ENCODE peak calls at places on chromosomes 12 and 14, in nine cellular contexts. O is prostate gland; K is CD8-positive, alpha-beta memory T cell; S is hepatocyte; Y is esophagus squamous epithelium; W is lower lobe of right lung; T is PC-3; H is transverse colon; Z is ovary. D is an unnamed sample. For H3K4me1, the result is how much of the 10 kb centered on the place peaks cover.

GRCh38 chr12:124478985-124479645 is 88.3 kb downstream of the NCOR2 start:
- DNase-seq in Z (no peak), S (no peak), Y (no peak), K (no peak), H (no peak), O (no peak), W (no peak), T (no peak), D (no peak)

GRCh38 chr14:105062048-105062433 is 3.2 kb downstream of the GPR132 start:
- DNase-seq in T (no peak), W (no peak), Y (no peak), Z (no peak), H (no peak), K (no peak), O (no peak), S (no peak), D (no peak)

GRCh38 chr12:46269429-46270241 is 792 bp upstream of the SLC38A1 start:
- DNase-seq in Y (no peak), S (peak), T (peak), O (no peak), Z (no peak), K (peak), W (no peak), H (peak), D (peak)

GRCh38 chr14:44369401-44370123 is 137.5 kb downstream of the FSCB start:
- DNase-seq in K (no peak), T (peak), H (no peak), O (no peak), Y (no peak), Z (no peak), W (no peak), S (no peak), D (peak)

GRCh38 chr12:40152783-40153383 is 47.0 kb upstream of the SLC2A13 start:
- DNase-seq in Y (no peak), T (peak), K (peak), Z (peak), W (peak), H (peak), O (peak), S (peak), D (peak)

GRCh38 chr14:102539544-102540309 is 30.2 kb upstream of the ANKRD9 start:
- DNase-seq in T (no peak), H (no peak), K (no peak), W (no peak), S (peak), O (no peak), Z (peak), Y (no peak), D (no peak)

GRCh38 chr12:9692909-9693308 is 23.4 kb downstream of the CLEC2D start:
- DNase-seq in S (no peak), T (no peak), Z (no peak), Y (no peak), K (no peak), W (no peak), O (no peak), H (no peak), D (no peak)

GRCh38 chr14:29310757-29311156 is 544.2 kb downstream of the FOXG1 start:
- DNase-seq in S (no peak), T (peak), Y (no peak), O (no peak), K (no peak), H (no peak), Z (no peak), W (no peak), D (no peak)

GRCh38 chr12:1915082-1915968 is 3.1 kb downstream of the CACNA2D4 start:
- DNase-seq in Y (no peak), W (peak), O (no peak), Z (peak), H (no peak), K (peak), S (peak), T (no peak), D (no peak)

GRCh38 chr12:93847517-93848452 is 170.6 kb downstream of the CRADD start:
- DNase-seq in T (no peak), W (no peak), O (no peak), Y (no peak), H (no peak), S (no peak), Z (no peak), K (no peak), D (no peak)

GRCh38 chr12:78645956-78646355 is 218.6 kb upstream of the SYT1 start:
- DNase-seq in Z (no peak), O (no peak), S (no peak), K (no peak), T (no peak), Y (no peak), H (no peak), W (no peak), D (no peak)

GRCh38 chr14:95156153-95156764 is 1.1 kb downstream of the DICER1 start:
- DNase-seq in Y (no peak), O (no peak), W (no peak), H (no peak), S (no peak), Z (no peak), T (peak), K (no peak), D (peak)

GRCh38 chr12:131085816-131086591 is 132.3 kb downstream of the ADGRD1 start:
- DNase-seq in T (no peak), Y (no peak), W (peak), O (no peak), Z (no peak), H (no peak), S (no peak), K (no peak), D (no peak)

GRCh38 chr12:75982974-75983660 is 48.5 kb downstream of the PHLDA1 start:
- DNase-seq in W (no peak), H (no peak), T (no peak), K (no peak), Y (no peak), Z (no peak), S (no peak), O (no peak), D (no peak)

DNA sequence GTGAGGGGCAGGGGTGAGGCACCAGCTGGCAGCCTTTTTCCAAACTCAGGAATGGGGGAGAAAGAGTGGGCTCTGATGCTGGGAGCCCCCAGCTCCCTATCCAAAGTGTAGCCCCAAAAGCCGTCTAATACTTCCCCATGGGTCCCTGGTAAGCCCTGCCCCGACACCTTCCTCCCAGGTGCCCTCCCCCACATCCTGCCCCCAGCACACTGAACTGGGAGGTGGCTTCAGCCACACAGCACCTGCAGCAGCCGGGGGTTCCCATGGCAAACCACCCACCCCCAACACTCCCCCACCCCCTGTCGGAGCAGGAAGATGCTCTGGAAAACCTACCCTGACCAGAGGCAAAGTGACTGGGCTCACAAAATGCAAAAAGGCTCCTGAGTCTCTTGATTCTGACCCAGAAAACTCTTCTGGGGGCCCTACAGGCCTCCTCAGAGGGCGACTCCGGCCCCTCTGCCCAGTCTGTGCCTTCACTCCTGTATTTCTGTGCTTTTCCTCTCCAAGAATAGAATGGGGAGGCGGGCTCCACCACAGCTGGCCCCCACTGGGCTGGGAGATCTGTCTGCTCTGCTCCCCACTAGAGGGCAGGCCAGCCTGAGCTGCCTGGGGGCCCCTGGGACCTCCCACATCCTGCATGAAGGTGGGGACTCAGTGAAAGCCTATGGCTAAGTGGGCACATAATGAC is 81.6 kb downstream of the ITPK1 start:
- DNase-seq in W (no peak), S (no peak), K (peak), Z (no peak), O (no peak), T (no peak), Y (no peak), H (no peak), D (no peak)
- H3K4me1 ChIP-seq in W (under half), S (under half), K (under half), Z (under half), O (under half), T (half or more), Y (under half), H (under half), D (half or more)

GRCh38 chr14:73773441-73774243 is 59.5 kb upstream of the PNMA1 start:
- DNase-seq in Z (peak), T (no peak), O (no peak), S (no peak), W (no peak), Y (no peak), K (no peak), H (no peak), D (no peak)
- H3K4me1 ChIP-seq in Z (under half), T (under half), O (under half), S (under half), W (half or more), Y (half or more), K (half or more), H (half or more), D (under half)

DNA sequence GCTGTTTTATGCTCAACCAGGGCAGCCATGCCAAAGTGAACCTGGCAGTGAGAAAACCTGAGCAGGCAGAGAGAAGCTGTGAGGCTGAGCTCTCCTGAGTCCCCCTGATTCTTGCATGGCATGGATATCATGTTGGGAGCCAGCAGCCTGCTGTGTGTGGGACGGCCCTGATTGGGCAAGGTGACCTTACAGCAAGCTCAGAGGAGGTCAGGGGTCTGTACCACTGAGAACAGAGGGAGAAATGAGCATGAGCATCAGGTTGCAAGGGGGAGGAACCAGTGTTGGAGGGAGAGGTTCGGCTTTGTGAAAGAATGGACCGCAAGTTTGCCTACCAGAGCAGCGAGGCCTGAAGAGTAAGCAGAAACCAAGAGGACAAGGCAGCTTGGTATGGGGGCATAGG is 59.2 kb upstream of the PTGR2 start:
- DNase-seq in S (no peak), K (no peak), Y (no peak), Z (no peak), H (no peak), O (no peak), T (no peak), W (no peak), D (no peak)
- H3K4me1 ChIP-seq in S (half or more), K (under half), Y (under half), Z (under half), H (half or more), O (under half), T (half or more), W (half or more), D (half or more)

DNA sequence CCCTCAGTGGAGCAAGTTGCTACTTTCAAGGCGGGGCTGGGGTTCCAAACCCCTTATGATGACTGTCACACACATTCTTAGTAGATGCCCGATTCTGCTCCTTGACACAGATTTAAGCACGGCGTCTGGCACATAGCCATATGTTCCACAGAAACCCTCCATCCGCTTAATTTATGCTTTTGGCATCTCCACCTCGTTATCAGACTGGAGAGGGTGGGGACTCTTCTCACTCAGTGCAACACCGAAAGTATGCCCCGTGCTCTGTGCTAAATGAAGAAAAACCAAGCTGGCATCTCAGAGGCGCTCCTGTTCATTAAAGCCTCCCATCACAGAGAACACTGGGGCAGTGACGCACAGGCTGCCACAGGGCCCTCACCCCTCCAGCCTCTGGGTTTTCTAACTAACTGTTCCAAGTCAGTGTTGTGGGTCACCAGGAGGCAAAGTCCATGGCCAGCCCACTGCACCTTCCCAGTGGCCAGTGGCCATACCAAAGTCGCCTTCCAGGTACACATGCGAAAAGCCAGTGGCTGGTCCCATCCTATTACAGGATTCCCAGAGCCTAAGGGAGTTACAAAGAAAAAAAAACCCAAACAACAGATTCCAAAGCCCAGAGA is 27.3 kb downstream of the CCDC88C start:
- DNase-seq in S (no peak), Z (no peak), H (no peak), Y (no peak), K (no peak), T (no peak), W (no peak), O (no peak), D (no peak)
- H3K4me1 ChIP-seq in S (under half), Z (under half), H (under half), Y (half or more), K (half or more), T (under half), W (under half), O (under half), D (under half)

DNA sequence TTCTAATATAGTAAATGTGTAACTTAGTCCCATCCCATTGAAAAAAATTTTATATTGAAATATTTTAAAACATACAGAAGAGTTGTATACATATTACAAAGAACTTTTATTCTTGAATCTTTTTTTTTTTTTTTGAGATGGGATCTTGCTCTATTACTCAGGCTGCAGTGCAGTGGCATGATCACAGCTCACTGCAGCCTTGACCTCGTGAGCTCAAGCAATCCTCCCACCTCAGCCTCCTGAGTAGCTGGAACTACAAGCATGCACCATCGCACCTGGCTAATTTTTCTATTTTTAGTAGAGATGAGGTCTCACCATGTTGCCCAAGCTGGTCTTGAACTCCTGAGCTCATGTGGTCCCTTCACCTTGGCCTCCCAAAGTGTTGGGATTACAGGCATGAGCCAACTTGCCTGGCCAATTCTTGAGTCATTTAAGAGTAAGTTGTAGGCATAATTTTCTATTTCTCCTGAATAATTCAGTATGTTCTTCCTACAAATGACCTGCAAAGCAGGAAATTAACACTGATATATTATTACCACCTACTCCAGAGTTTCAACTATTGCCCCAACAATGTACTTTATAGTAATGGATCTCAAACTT is 153.0 kb upstream of the BMP4 start:
- DNase-seq in T (no peak), O (no peak), Y (no peak), W (no peak), K (no peak), S (no peak), Z (no peak), H (no peak), D (peak)
- H3K4me1 ChIP-seq in T (half or more), O (under half), Y (under half), W (under half), K (under half), S (under half), Z (under half), H (under half), D (half or more)

GRCh38 chr12:25710149-25710548 is 157.1 kb upstream of the LMNTD1 start:
- DNase-seq in K (no peak), O (no peak), H (no peak), Y (no peak), S (no peak), T (no peak), Z (no peak), W (no peak), D (no peak)
- H3K4me1 ChIP-seq in K (under half), O (under half), H (under half), Y (under half), S (under half), T (under half), Z (under half), W (under half), D (under half)

GRCh38 chr14:75650253-75651058 is 10.2 kb downstream of the ERG28 start:
- DNase-seq in S (peak), Y (no peak), W (no peak), T (no peak), O (no peak), K (no peak), Z (no peak), H (no peak), D (no peak)
- H3K4me1 ChIP-seq in S (under half), Y (under half), W (under half), T (under half), O (under half), K (under half), Z (under half), H (under half), D (under half)

GRCh38 chr12:6961695-6962284 is 8.7 kb downstream of the PHB2 start:
- DNase-seq in O (peak), H (peak), K (peak), Z (peak), T (peak), W (peak), S (peak), Y (no peak), D (peak)
- H3K4me1 ChIP-seq in O (under half), H (under half), K (half or more), Z (under half), T (under half), W (half or more), S (under half), Y (half or more), D (under half)

DNA sequence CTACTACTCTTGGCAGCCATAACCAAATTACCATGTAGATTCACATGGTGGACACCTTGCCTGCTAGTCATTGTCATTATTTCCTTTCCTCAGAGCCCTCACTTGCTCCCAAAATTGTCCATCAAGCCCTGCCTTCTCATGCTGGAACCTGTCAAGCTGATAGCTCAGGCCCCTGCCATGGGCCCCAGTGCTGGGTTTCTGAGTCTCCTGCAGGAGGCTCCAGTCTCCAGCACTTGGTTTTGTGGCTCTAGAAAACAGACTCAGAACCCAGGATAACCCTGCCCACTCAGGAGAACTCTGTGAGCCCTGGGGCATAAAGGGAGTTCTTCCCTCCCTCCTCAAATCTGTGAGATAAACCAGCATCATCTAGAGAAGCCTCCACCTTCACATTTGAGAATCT is 10.8 kb downstream of the KRT71 start:
- DNase-seq in H (no peak), Z (no peak), S (no peak), K (no peak), Y (no peak), O (no peak), W (no peak), T (no peak), D (no peak)
- H3K4me1 ChIP-seq in H (under half), Z (under half), S (under half), K (under half), Y (under half), O (under half), W (under half), T (under half), D (under half)